ENCODE peak calls at places on chromosome 11, in nine cellular contexts. P is Kasumi-1; H is stimulated activated CD8-positive, alpha-beta memory T cell treated with anti-CD3 and anti-CD28 coated beads, Interleukin-4, amount 100 ng/mL, for 1 hour; G is stimulated activated CD4-positive, alpha-beta T cell treated with anti-CD3 and anti-CD28 coated beads, Interleukin-12 subunit alpha, Interleukin-12 subunit beta, amount 100 ng/mL, for 48 hours; R is non-pigmented ciliary epithelial cell; C is HuH-7.5; Y is HS-5; K is GM12865; E is H9. X is an unnamed sample.

GRCh38 chr11:456533-456932 is 6.5 kb downstream of the PTDSS2 start:
- DNase-seq in K (peak; percentile 81), P (no peak), Y (no peak), R (no peak), E (no peak), G (peak; percentile 25), C (no peak), H (no peak), X (no peak)

GRCh38 chr11:128448487-128448886 is 138.9 kb downstream of the ETS1 start:
- DNase-seq in R (peak; percentile 50), H (no peak), Y (peak; percentile 53), C (no peak), G (no peak), K (no peak), E (peak; percentile 43), P (no peak), X (no peak)

GRCh38 chr11:112525270-112525669 is 264.6 kb upstream of the PLET1 start:
- DNase-seq in C (no peak), P (no peak), E (no peak), R (no peak), Y (no peak), H (no peak), G (no peak), K (no peak), X (no peak)

GRCh38 chr11:44602810-44603410 is 37.4 kb downstream of the CD82 start:
- DNase-seq in Y (no peak), P (no peak), G (no peak), K (no peak), H (no peak), C (no peak), R (no peak), E (no peak), X (no peak)

GRCh38 chr11:134041349-134041748 is 27.5 kb upstream of the JAM3 start:
- DNase-seq in C (no peak), R (no peak), P (no peak), G (no peak), Y (no peak), H (no peak), K (no peak), E (no peak), X (no peak)

GRCh38 chr11:22130462-22131053 is 62.3 kb upstream of the ANO5 start:
- DNase-seq in K (no peak), E (no peak), Y (no peak), C (no peak), H (no peak), P (peak; percentile 64), R (no peak), G (no peak), X (no peak)

GRCh38 chr11:106397787-106398355 is 320.4 kb downstream of the AASDHPPT start:
- DNase-seq in K (no peak), R (no peak), P (no peak), C (no peak), H (no peak), G (no peak), Y (no peak), E (no peak), X (no peak)

GRCh38 chr11:128757886-128758612 is 64.2 kb downstream of the FLI1 start:
- DNase-seq in R (no peak), G (peak; percentile 48), K (peak; percentile 95), P (no peak), Y (no peak), E (no peak), C (no peak), H (no peak), X (peak; percentile 53)

X was measured in activated T-cell treated with anti-CD3 and anti-CD28 coated beads for 48 hours.